ENCODE peak calls at places on chromosome 4, in four cellular contexts. J, B, F and E are unnamed samples. For H3K4me1, the result is how much of the 10 kb centered on the place peaks cover.

GRCh38 chr4:159227984-159228383 is 125.1 kb downstream of the RAPGEF2 start:
- DNase-seq in J (peak), B (peak), F (peak), E (peak)

GRCh38 chr4:104930298-104930697 is 216.4 kb upstream of the TET2 start:
- DNase-seq in B (no peak), F (no peak), J (no peak), E (no peak)

GRCh38 chr4:113987382-113987930 is 8.0 kb upstream of the ARSJ start:
- DNase-seq in B (no peak), J (no peak), F (no peak), E (no peak)

GRCh38 chr4:10045481-10045880 is 24.2 kb upstream of the SLC2A9 start:
- DNase-seq in J (no peak), F (no peak), B (no peak), E (no peak)

GRCh38 chr4:158682071-158682470 is 10.0 kb downstream of the ETFDH start:
- DNase-seq in F (no peak), B (no peak), J (no peak), E (no peak)

GRCh38 chr4:15451866-15452765 is 17.6 kb upstream of the CC2D2A start:
- DNase-seq in J (no peak), F (no peak), B (no peak), E (no peak)

GRCh38 chr4:101730291-101731117 is 60.0 kb upstream of the BANK1 start:
- DNase-seq in J (peak), B (peak), F (peak), E (peak)

GRCh38 chr4:33724685-33725084 is 2519.6 kb downstream of the ARAP2 start:
- DNase-seq in F (no peak), J (no peak), B (no peak), E (no peak)

GRCh38 chr4:157896726-157897125 is 276.1 kb downstream of the GASK1B start:
- DNase-seq in B (no peak), F (no peak), J (no peak), E (no peak)

GRCh38 chr4:14313757-14314156 is 686.2 kb upstream of the BOD1L1 start:
- DNase-seq in B (no peak), F (no peak), J (no peak), E (no peak)

GRCh38 chr4:152909901-152910300 is 26.2 kb upstream of the FHDC1 start:
- DNase-seq in B (no peak), F (no peak), J (no peak), E (no peak)

GRCh38 chr4:8907596-8908205 is 36.1 kb upstream of the HMX1 start:
- DNase-seq in J (no peak), F (peak), B (peak), E (no peak)

GRCh38 chr4:53929955-53930798 is 134.2 kb downstream of the CHIC2 start:
- DNase-seq in J (peak), B (no peak), F (peak), E (peak)

GRCh38 chr4:68283714-68284113 is 38.2 kb upstream of the TMPRSS11B start:
- DNase-seq in J (no peak), B (no peak), F (no peak), E (no peak)

GRCh38 chr4:120443111-120443510 is 376.5 kb upstream of the MAD2L1 start:
- DNase-seq in J (no peak), B (no peak), F (no peak), E (no peak)

GRCh38 chr4:115233600-115233999 is 120.2 kb upstream of the NDST4 start:
- DNase-seq in J (no peak), B (no peak), F (no peak), E (no peak)

GRCh38 chr4:21413807-21414370 is 534.7 kb downstream of the KCNIP4 start:
- DNase-seq in F (no peak), B (no peak), J (no peak), E (no peak)

GRCh38 chr4:153788419-153789276 is at the start of gene SFRP2:
- DNase-seq in B (peak), F (peak), J (no peak), E (peak)

GRCh38 chr4:152704788-152705187 is 25.0 kb upstream of the TMEM154 start:
- DNase-seq in F (no peak), J (no peak), B (no peak), E (no peak)

GRCh38 chr4:186676531-186677158 is 47.0 kb downstream of the FAT1 start:
- DNase-seq in F (no peak), B (no peak), J (no peak), E (no peak)

GRCh38 chr4:101277661-101278060 is 69.7 kb downstream of the PPP3CA start:
- DNase-seq in F (no peak), B (no peak), J (no peak), E (no peak)

GRCh38 chr4:15771419-15772058 is 6.6 kb upstream of the CD38 start:
- DNase-seq in F (no peak), B (no peak), J (no peak), E (no peak)

GRCh38 chr4:79042079-79042674 is 102.9 kb upstream of the PAQR3 start:
- DNase-seq in B (no peak), J (no peak), F (no peak), E (no peak)

GRCh38 chr4:156497486-156497885 is 474.1 kb downstream of the PDGFC start:
- DNase-seq in B (no peak), J (no peak), F (no peak), E (no peak)

GRCh38 chr4:41339812-41340809 is 83.4 kb downstream of the UCHL1 start:
- DNase-seq in J (no peak), B (no peak), F (no peak), E (peak)

GRCh38 chr4:38154681-38155588 is 194.7 kb downstream of the PTTG2 start:
- DNase-seq in J (peak), F (peak), B (peak), E (peak)

GRCh38 chr4:97605927-97606326 is 537.3 kb downstream of the STPG2 start:
- DNase-seq in F (no peak), B (no peak), J (no peak), E (no peak)

GRCh38 chr4:5636766-5637670 is 71.3 kb downstream of the EVC2 start:
- DNase-seq in B (no peak), F (no peak), J (no peak), E (no peak)

GRCh38 chr4:74320559-74321118 is 12.4 kb downstream of the EPGN start:
- DNase-seq in B (peak), F (no peak), J (peak), E (peak)

GRCh38 chr4:113020966-113021365 is 28.5 kb upstream of the ANK2 start:
- DNase-seq in F (no peak), J (no peak), B (no peak), E (no peak)

GRCh38 chr4:6591305-6591704 is 16.3 kb downstream of the MAN2B2 start:
- DNase-seq in F (no peak), B (no peak), J (no peak), E (no peak)

GRCh38 chr4:114386637-114387233 is 211.9 kb upstream of the UGT8 start:
- DNase-seq in B (no peak), F (no peak), J (no peak), E (no peak)

GRCh38 chr4:75655562-75655961 is 17.6 kb downstream of the G3BP2 start:
- DNase-seq in B (no peak), F (no peak), J (no peak), E (no peak)

GRCh38 chr4:168367065-168367464 is 48.5 kb upstream of the DDX60 start:
- DNase-seq in J (no peak), B (no peak), F (no peak), E (no peak)

GRCh38 chr4:3310301-3311094 is 17.7 kb downstream of the RGS12 start:
- DNase-seq in B (peak), J (no peak), F (no peak), E (peak)

GRCh38 chr4:5755161-5755560 is 44.2 kb downstream of the EVC start:
- DNase-seq in F (no peak), B (no peak), J (no peak), E (no peak)

GRCh38 chr4:181860157-181860556 is 383.0 kb upstream of the TENM3 start:
- DNase-seq in B (no peak), J (no peak), F (no peak), E (no peak)

GRCh38 chr4:144732584-144733130 is 86.7 kb downstream of the HHIP start:
- DNase-seq in J (no peak), B (no peak), F (no peak), E (no peak)

GRCh38 chr4:244471-244870 is 60.8 kb downstream of the ZNF732 start:
- DNase-seq in F (no peak), B (no peak), J (peak), E (peak)

GRCh38 chr4:7868892-7869471 is 70.7 kb downstream of the AFAP1 start:
- DNase-seq in F (no peak), B (no peak), J (no peak), E (no peak)
- TF ChIP-seq CTCF in F (no peak), B (no peak), J (no peak), E (no peak)

GRCh38 chr4:98613453-98614075 is 44.8 kb downstream of the TSPAN5 start:
- DNase-seq in F (no peak), B (no peak), J (no peak), E (no peak)

GRCh38 chr4:98611649-98612317 is 46.6 kb downstream of the TSPAN5 start:
- DNase-seq in F (no peak), J (no peak), B (no peak), E (no peak)

GRCh38 chr4:98610926-98611325 is 47.5 kb downstream of the TSPAN5 start:
- DNase-seq in B (no peak), F (no peak), J (no peak), E (no peak)

GRCh38 chr4:98614081-98614480 is 44.3 kb downstream of the TSPAN5 start:
- DNase-seq in B (no peak), J (no peak), F (no peak), E (no peak)

DNA sequence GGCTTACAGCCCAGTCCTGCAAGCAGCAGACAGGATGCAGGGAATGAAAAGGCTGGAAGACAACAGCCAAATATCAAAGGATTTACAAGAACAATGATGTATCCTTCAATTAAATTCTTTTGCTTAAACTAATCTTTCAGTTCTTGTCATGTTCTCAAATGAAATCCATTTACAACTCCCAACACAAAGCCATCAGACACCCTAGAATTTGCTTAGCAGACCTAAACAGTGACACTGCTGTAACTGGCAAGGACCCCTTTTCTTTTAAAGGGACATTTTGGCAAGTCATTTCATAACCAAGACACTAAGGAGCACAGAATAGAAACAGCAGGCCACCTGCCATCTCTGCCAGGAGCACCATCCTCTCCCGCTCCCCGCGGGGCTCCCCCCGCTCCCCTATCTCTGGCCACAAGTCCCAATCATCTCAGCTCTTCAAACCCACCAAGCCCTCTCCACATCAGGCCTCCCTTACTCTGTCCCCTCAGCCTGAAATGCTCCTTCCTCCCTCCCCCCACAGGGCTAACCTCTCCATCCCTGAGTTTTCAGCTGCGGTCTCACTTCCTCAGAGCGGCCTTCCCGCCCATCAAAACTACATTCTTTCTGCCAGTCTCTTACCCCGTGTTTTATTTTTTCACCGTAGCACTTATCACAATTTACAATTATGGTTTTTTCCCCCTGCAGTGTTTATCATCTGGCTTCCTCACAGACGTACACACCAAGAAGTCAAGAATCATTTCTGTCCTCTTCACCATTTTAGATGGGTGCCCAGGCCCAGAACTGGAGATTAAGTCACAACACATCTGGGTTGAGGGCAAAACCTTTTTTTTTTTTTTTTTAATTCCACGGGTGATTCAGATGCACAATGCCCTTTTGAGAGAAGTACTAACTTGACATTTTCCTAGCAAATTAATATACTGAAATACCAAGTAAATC is 45.8 kb downstream of the TSPAN5 start:
- DNase-seq in J (no peak), B (no peak), F (no peak), E (no peak)
- H3K4me1 ChIP-seq in J (under half), B (under half), F (under half), E (under half)

GRCh38 chr4:147843162-147843561 is 111.3 kb downstream of the ARHGAP10 start:
- DNase-seq in B (no peak), J (no peak), F (no peak), E (no peak)
- H3K27ac ChIP-seq in B (no peak), J (peak), F (peak), E (no peak)

GRCh38 chr4:42404001-42404400 is 6.7 kb downstream of the SHISA3 start:
- DNase-seq in J (no peak), F (no peak), B (no peak), E (no peak)
- TF ChIP-seq CTCF in J (no peak), F (no peak), B (no peak), E (no peak)